ENCODE peak calls at places on chromosomes 7 and 10, in seven cellular contexts. One of them, this sample, is unnamed.

GRCh38 chr10:128022216-128023196 is 103.7 kb downstream of the MKI67 start:
- DNase-seq in H1: no peak
- DNase-seq in H9: no peak
- DNase-seq in mesendoderm: no peak
- DNase-seq in neuronal stem cell: no peak
- DNase-seq in trophoblast cell: no peak
- DNase-seq in IMR-90: no peak
- DNase-seq in this sample: no peak

GRCh38 chr7:139321071-139321745 is 19.9 kb upstream of the FMC1 start:
- DNase-seq in H1: peak; percentile 5
- DNase-seq in mesendoderm: peak; percentile 85
- DNase-seq in trophoblast cell: peak; percentile 76
- DNase-seq in H9: peak; percentile 40
- DNase-seq in neuronal stem cell: no peak
- DNase-seq in IMR-90: peak; percentile 38
- DNase-seq in this sample: peak; percentile 12

GRCh38 chr7:113784317-113784716 is 134.5 kb downstream of the PPP1R3A start:
- DNase-seq in neuronal stem cell: no peak
- DNase-seq in IMR-90: no peak
- DNase-seq in H1: no peak
- DNase-seq in H9: no peak
- DNase-seq in trophoblast cell: no peak
- DNase-seq in mesendoderm: no peak
- DNase-seq in this sample: no peak

GRCh38 chr7:98162758-98163157 is 48.5 kb upstream of the BHLHA15 start:
- DNase-seq in H9: no peak
- DNase-seq in IMR-90: no peak
- DNase-seq in neuronal stem cell: no peak
- DNase-seq in H1: no peak
- DNase-seq in trophoblast cell: no peak
- DNase-seq in mesendoderm: no peak
- DNase-seq in this sample: no peak

GRCh38 chr10:119724630-119725549 is 960 bp upstream of the INPP5F start:
- DNase-seq in H1: no peak
- DNase-seq in H9: no peak
- DNase-seq in IMR-90: peak; percentile 40
- DNase-seq in mesendoderm: peak; percentile 56
- DNase-seq in trophoblast cell: peak; percentile 45
- DNase-seq in neuronal stem cell: peak; percentile 51
- DNase-seq in this sample: peak; percentile 35

GRCh38 chr10:34298371-34298818 is 516.7 kb downstream of the PARD3 start:
- DNase-seq in IMR-90: no peak
- DNase-seq in mesendoderm: no peak
- DNase-seq in trophoblast cell: no peak
- DNase-seq in neuronal stem cell: no peak
- DNase-seq in H9: no peak
- DNase-seq in H1: no peak
- DNase-seq in this sample: peak; percentile 94

GRCh38 chr7:2315787-2316186 is 1.5 kb upstream of the SNX8 start:
- DNase-seq in neuronal stem cell: no peak
- DNase-seq in mesendoderm: no peak
- DNase-seq in H1: no peak
- DNase-seq in H9: no peak
- DNase-seq in trophoblast cell: no peak
- DNase-seq in IMR-90: no peak
- DNase-seq in this sample: no peak

GRCh38 chr7:116588641-116589594 is 64.1 kb downstream of the CAV1 start:
- DNase-seq in trophoblast cell: peak; percentile 83
- DNase-seq in H9: no peak
- DNase-seq in neuronal stem cell: peak; percentile 49
- DNase-seq in mesendoderm: peak; percentile 60
- DNase-seq in H1: no peak
- DNase-seq in IMR-90: peak; percentile 81
- DNase-seq in this sample: peak; percentile 74

GRCh38 chr7:155533827-155534690 is 12.3 kb downstream of the CNPY1 start:
- DNase-seq in neuronal stem cell: peak; percentile 65
- DNase-seq in H1: peak; percentile 23
- DNase-seq in IMR-90: no peak
- DNase-seq in trophoblast cell: no peak
- DNase-seq in mesendoderm: peak; percentile 78
- DNase-seq in H9: peak; percentile 79
- DNase-seq in this sample: no peak

GRCh38 chr7:37430644-37431043 is 18.0 kb downstream of the ELMO1 start:
- DNase-seq in mesendoderm: no peak
- DNase-seq in trophoblast cell: no peak
- DNase-seq in H1: no peak
- DNase-seq in IMR-90: no peak
- DNase-seq in H9: no peak
- DNase-seq in neuronal stem cell: no peak
- DNase-seq in this sample: no peak

GRCh38 chr10:114115661-114116060 is 58.3 kb downstream of the CCDC186 start:
- DNase-seq in H1: no peak
- DNase-seq in trophoblast cell: peak; percentile 46
- DNase-seq in mesendoderm: no peak
- DNase-seq in IMR-90: no peak
- DNase-seq in H9: no peak
- DNase-seq in neuronal stem cell: no peak
- DNase-seq in this sample: no peak

GRCh38 chr7:1309996-1310395 is 77.3 kb downstream of the UNCX start:
- DNase-seq in H9: no peak
- DNase-seq in trophoblast cell: no peak
- DNase-seq in neuronal stem cell: no peak
- DNase-seq in IMR-90: no peak
- DNase-seq in H1: no peak
- DNase-seq in mesendoderm: no peak
- DNase-seq in this sample: no peak
- H3K18ac ChIP-seq in H9: no peak overlapping the region
- H3K18ac ChIP-seq in trophoblast cell: no peak overlapping the region
- H3K18ac ChIP-seq in neuronal stem cell: no peak overlapping the region
- H3K18ac ChIP-seq in IMR-90: no peak overlapping the region
- H3K18ac ChIP-seq in H1: no peak overlapping the region
- H3K18ac ChIP-seq in mesendoderm: no peak overlapping the region
- H3K18ac ChIP-seq in this sample: no peak overlapping the region

GRCh38 chr10:31876616-31877352 is 51.8 kb downstream of the ARHGAP12 start:
- DNase-seq in mesendoderm: no peak
- DNase-seq in H1: no peak
- DNase-seq in neuronal stem cell: no peak
- DNase-seq in trophoblast cell: no peak
- DNase-seq in IMR-90: no peak
- DNase-seq in H9: no peak
- DNase-seq in this sample: no peak
- H3K18ac ChIP-seq in mesendoderm: no peak overlapping the region
- H3K18ac ChIP-seq in H1: no peak overlapping the region
- H3K18ac ChIP-seq in neuronal stem cell: no peak overlapping the region
- H3K18ac ChIP-seq in trophoblast cell: no peak overlapping the region
- H3K18ac ChIP-seq in IMR-90: no peak overlapping the region
- H3K18ac ChIP-seq in H9: no peak overlapping the region
- H3K18ac ChIP-seq in this sample: no peak overlapping the region

DNA sequence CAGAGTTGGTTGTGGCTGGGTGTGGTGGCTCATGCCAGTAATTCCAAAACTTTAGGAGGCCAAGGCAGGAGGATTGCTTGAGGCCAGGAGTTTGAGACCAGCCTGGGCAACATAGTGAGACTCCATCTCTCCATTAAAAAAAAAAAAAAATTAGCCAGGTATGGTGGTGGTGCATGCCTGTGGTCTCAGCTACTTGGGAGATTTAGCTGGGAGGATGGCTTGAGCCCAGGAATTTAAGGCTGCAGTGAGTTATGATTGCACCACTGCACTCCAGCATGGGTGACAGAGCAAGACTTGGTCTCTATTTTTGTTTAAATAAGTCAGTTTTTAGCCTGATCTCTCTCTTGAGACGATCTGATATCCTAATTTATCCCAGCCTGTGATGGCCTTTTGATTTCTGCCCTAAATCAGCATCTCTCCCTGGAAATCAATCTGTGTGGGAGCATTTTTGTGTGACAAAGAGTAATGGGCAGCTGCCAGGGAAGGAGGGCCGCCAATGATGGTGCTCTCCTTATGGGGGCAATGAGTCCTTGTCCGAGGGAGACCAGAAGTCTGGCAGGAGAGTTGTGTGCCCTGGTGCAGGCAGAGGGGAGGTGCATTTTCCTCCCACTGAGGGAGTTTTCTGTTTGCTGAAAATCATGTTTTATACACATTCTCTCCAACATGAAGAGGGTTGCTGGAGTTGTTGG is 111.0 kb downstream of the NRP1 start:
- DNase-seq in IMR-90: no peak
- DNase-seq in trophoblast cell: no peak
- DNase-seq in neuronal stem cell: no peak
- DNase-seq in H1: no peak
- DNase-seq in H9: no peak
- DNase-seq in mesendoderm: no peak
- DNase-seq in this sample: no peak
- H3K18ac ChIP-seq in IMR-90: no peak overlapping the region
- H3K18ac ChIP-seq in trophoblast cell: no peak overlapping the region
- H3K18ac ChIP-seq in neuronal stem cell: no peak overlapping the region
- H3K18ac ChIP-seq in H1: no peak overlapping the region
- H3K18ac ChIP-seq in H9: no peak overlapping the region
- H3K18ac ChIP-seq in mesendoderm: no peak overlapping the region
- H3K18ac ChIP-seq in this sample: no peak overlapping the region

GRCh38 chr7:100128602-100128963 is 1.8 kb downstream of the MBLAC1 start:
- DNase-seq in H1: no peak
- DNase-seq in mesendoderm: no peak
- DNase-seq in neuronal stem cell: no peak
- DNase-seq in H9: no peak
- DNase-seq in IMR-90: no peak
- DNase-seq in trophoblast cell: no peak
- DNase-seq in this sample: no peak

GRCh38 chr7:100127866-100128601 is 1.3 kb downstream of the MBLAC1 start:
- DNase-seq in IMR-90: no peak
- DNase-seq in H1: no peak
- DNase-seq in H9: peak; percentile 51
- DNase-seq in trophoblast cell: no peak
- DNase-seq in mesendoderm: peak; percentile 51
- DNase-seq in neuronal stem cell: no peak
- DNase-seq in this sample: peak; percentile 60

GRCh38 chr7:100132697-100133137 is 6.0 kb downstream of the MBLAC1 start:
- DNase-seq in H9: peak; percentile 79
- DNase-seq in trophoblast cell: peak; percentile 80
- DNase-seq in IMR-90: peak; percentile 66
- DNase-seq in mesendoderm: peak; percentile 74
- DNase-seq in neuronal stem cell: no peak
- DNase-seq in H1: no peak
- DNase-seq in this sample: peak; percentile 74

GRCh38 chr7:100132126-100132525 is 5.4 kb downstream of the MBLAC1 start:
- DNase-seq in H9: no peak
- DNase-seq in neuronal stem cell: no peak
- DNase-seq in IMR-90: no peak
- DNase-seq in trophoblast cell: no peak
- DNase-seq in H1: no peak
- DNase-seq in mesendoderm: no peak
- DNase-seq in this sample: no peak

GRCh38 chr7:100130608-100131453 is 4.1 kb downstream of the MBLAC1 start:
- DNase-seq in mesendoderm: peak; percentile 88
- DNase-seq in H9: peak; percentile 93
- DNase-seq in IMR-90: peak; percentile 27
- DNase-seq in H1: no peak
- DNase-seq in neuronal stem cell: peak; percentile 74
- DNase-seq in trophoblast cell: peak; percentile 83
- DNase-seq in this sample: peak; percentile 55
- H3K18ac ChIP-seq in mesendoderm: no peak overlapping the region
- H3K18ac ChIP-seq in H9: no peak overlapping the region
- H3K18ac ChIP-seq in IMR-90: no peak overlapping the region
- H3K18ac ChIP-seq in H1: peak overlapping the region; percentile 65
- H3K18ac ChIP-seq in neuronal stem cell: no peak overlapping the region
- H3K18ac ChIP-seq in trophoblast cell: no peak overlapping the region
- H3K18ac ChIP-seq in this sample: peak overlapping the region; percentile 12

GRCh38 chr7:974172-974571 is 1.2 kb downstream of the COX19 start:
- DNase-seq in trophoblast cell: peak; percentile 40
- DNase-seq in neuronal stem cell: no peak
- DNase-seq in mesendoderm: no peak
- DNase-seq in H9: no peak
- DNase-seq in IMR-90: no peak
- DNase-seq in H1: no peak
- DNase-seq in this sample: peak; percentile 55

GRCh38 chr7:976901-977325 is 1.6 kb upstream of the COX19 start:
- DNase-seq in H1: no peak
- DNase-seq in IMR-90: no peak
- DNase-seq in H9: no peak
- DNase-seq in mesendoderm: no peak
- DNase-seq in trophoblast cell: no peak
- DNase-seq in neuronal stem cell: no peak
- DNase-seq in this sample: no peak

GRCh38 chr7:975702-976473 is 539 bp upstream of the COX19 start:
- DNase-seq in mesendoderm: no peak
- DNase-seq in H9: no peak
- DNase-seq in H1: no peak
- DNase-seq in trophoblast cell: no peak
- DNase-seq in IMR-90: no peak
- DNase-seq in neuronal stem cell: no peak
- DNase-seq in this sample: no peak

GRCh38 chr7:973312-973711 is 2.0 kb downstream of the COX19 start:
- DNase-seq in H9: no peak
- DNase-seq in IMR-90: no peak
- DNase-seq in H1: no peak
- DNase-seq in neuronal stem cell: no peak
- DNase-seq in mesendoderm: no peak
- DNase-seq in trophoblast cell: no peak
- DNase-seq in this sample: no peak

GRCh38 chr7:974820-975681 is at the start of gene COX19:
- DNase-seq in H9: peak; percentile 91
- DNase-seq in H1: peak; percentile 54
- DNase-seq in neuronal stem cell: peak; percentile 79
- DNase-seq in mesendoderm: peak; percentile 92
- DNase-seq in IMR-90: peak; percentile 87
- DNase-seq in trophoblast cell: peak; percentile 88
- DNase-seq in this sample: peak; percentile 87
- H3K18ac ChIP-seq in H9: peak within 1 kb of the TSS; percentile 61
- H3K18ac ChIP-seq in H1: no peak within 1 kb of the TSS
- H3K18ac ChIP-seq in neuronal stem cell: peak within 1 kb of the TSS; percentile 98
- H3K18ac ChIP-seq in mesendoderm: peak within 1 kb of the TSS; percentile 83
- H3K18ac ChIP-seq in IMR-90: peak within 1 kb of the TSS; percentile 27
- H3K18ac ChIP-seq in trophoblast cell: peak within 1 kb of the TSS; percentile 95
- H3K18ac ChIP-seq in this sample: peak within 1 kb of the TSS; percentile 93

DNA sequence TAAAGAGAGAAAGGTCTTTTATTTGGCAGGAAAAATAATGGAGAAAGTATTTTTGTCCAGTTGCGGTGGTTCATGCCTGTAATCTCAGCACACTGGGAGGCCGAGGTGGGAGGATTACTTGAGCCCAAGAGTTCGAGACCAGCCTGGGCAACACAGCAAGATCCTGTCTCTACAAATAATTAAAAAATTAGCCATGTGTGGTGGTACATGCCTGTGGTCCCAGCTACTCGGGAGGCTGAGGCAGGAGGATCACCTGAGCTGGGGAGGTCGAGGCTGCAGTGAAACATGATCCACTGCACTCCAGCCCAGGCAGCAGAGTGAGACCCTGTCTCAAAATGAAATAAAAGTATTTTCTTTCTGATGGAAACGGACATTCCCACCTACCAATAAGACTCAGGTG is 77.8 kb upstream of the MKRN1 start:
- DNase-seq in H9: no peak
- DNase-seq in trophoblast cell: no peak
- DNase-seq in IMR-90: no peak
- DNase-seq in H1: no peak
- DNase-seq in mesendoderm: no peak
- DNase-seq in neuronal stem cell: no peak
- DNase-seq in this sample: no peak
- H3K18ac ChIP-seq in H9: no peak overlapping the region
- H3K18ac ChIP-seq in trophoblast cell: no peak overlapping the region
- H3K18ac ChIP-seq in IMR-90: no peak overlapping the region
- H3K18ac ChIP-seq in H1: no peak overlapping the region
- H3K18ac ChIP-seq in mesendoderm: no peak overlapping the region
- H3K18ac ChIP-seq in neuronal stem cell: no peak overlapping the region
- H3K18ac ChIP-seq in this sample: no peak overlapping the region